ENCODE peak calls at places on chromosomes 12 and 14, in eight cellular contexts. S is ovary, Q is body of pancreas, C is heart left ventricle, Z is breast epithelium, P is suprapubic skin, V is transverse colon, F is H1. X is an unnamed sample.

GRCh38 chr12:126663304-126664094 is 1598.3 kb downstream of the AACS start:
- DNase-seq in S (no peak), Q (no peak), C (no peak), Z (no peak), P (no peak), V (no peak), F (peak; percentile 52), X (no peak)

GRCh38 chr14:70726651-70727375 is 82.5 kb downstream of the MAP3K9 start:
- DNase-seq in S (no peak), Q (no peak), C (no peak), Z (no peak), P (no peak), V (no peak), F (no peak), X (no peak)

GRCh38 chr14:34361504-34362011 is 100.5 kb downstream of the SPTSSA start:
- DNase-seq in S (peak; percentile 39), Q (peak; percentile 46), C (peak; percentile 32), Z (peak; percentile 32), P (no peak), V (no peak), F (no peak), X (peak; percentile 58)

GRCh38 chr14:75003250-75004027 is 718 bp downstream of the EIF2B2 start:
- DNase-seq in S (no peak), Q (no peak), C (no peak), Z (no peak), P (peak; percentile 68), V (peak; percentile 18), F (no peak), X (no peak)

GRCh38 chr14:37594238-37594915 is 672 bp downstream of the FOXA1 start:
- DNase-seq in S (no peak), Q (peak; percentile 80), C (no peak), Z (no peak), P (peak; percentile 74), V (peak; percentile 82), F (peak; percentile 84), X (no peak)

GRCh38 chr14:104893435-104894207 is 28.6 kb downstream of the CEP170B start:
- DNase-seq in S (peak; percentile 18), Q (no peak), C (no peak), Z (no peak), P (peak; percentile 65), V (peak; percentile 19), F (peak; percentile 46), X (peak; percentile 16)

GRCh38 chr14:56065621-56066295 is 52.5 kb upstream of the PELI2 start:
- DNase-seq in S (no peak), Q (no peak), C (no peak), Z (no peak), P (no peak), V (no peak), F (no peak), X (no peak)

GRCh38 chr12:53414756-53415417 is 8.8 kb upstream of the AMHR2 start:
- DNase-seq in S (no peak), Q (no peak), C (no peak), Z (no peak), P (no peak), V (no peak), F (no peak), X (peak; percentile 48)

GRCh38 chr14:60641722-60642269 is 7.5 kb downstream of the SIX1 start:
- DNase-seq in S (no peak), Q (no peak), C (no peak), Z (no peak), P (no peak), V (no peak), F (no peak), X (no peak)

GRCh38 chr12:107339932-107340331 is 246.6 kb upstream of the CRY1 start:
- DNase-seq in S (no peak), Q (no peak), C (no peak), Z (no peak), P (no peak), V (no peak), F (no peak), X (no peak)

GRCh38 chr12:54222609-54223008 is 33.8 kb upstream of the SMUG1 start:
- DNase-seq in S (no peak), Q (no peak), C (no peak), Z (no peak), P (no peak), V (no peak), F (no peak), X (no peak)

GRCh38 chr12:10143205-10143604 is 13.2 kb upstream of the CLEC7A start:
- DNase-seq in S (no peak), Q (no peak), C (no peak), Z (no peak), P (no peak), V (no peak), F (no peak), X (no peak)

GRCh38 chr12:21485998-21486397 is 15.4 kb downstream of the RECQL start:
- DNase-seq in S (no peak), Q (no peak), C (no peak), Z (no peak), P (no peak), V (no peak), F (no peak), X (no peak)

GRCh38 chr12:21478756-21479455 is 22.5 kb downstream of the RECQL start:
- DNase-seq in S (no peak), Q (no peak), C (no peak), Z (no peak), P (no peak), V (no peak), F (no peak), X (no peak)

DNA sequence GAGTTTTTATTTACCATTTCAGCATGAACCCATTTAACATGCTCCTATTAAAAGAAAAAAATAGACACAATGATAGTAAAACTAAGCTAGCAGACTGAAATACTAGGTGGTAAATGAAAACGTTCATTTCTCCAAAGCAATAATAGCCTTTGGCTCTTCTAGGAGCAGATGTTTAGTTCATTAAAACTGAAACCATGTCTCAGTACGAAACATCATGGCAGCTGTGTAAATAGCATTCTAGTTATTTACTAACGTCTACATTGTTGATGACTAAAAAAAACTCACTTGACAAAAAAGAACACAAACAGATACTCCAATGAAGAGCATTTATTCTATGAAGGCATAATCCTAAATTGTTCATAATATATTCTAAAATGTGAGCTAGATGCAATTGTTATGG is 17.9 kb downstream of the RECQL start:
- DNase-seq in S (no peak), Q (no peak), C (no peak), Z (no peak), P (no peak), V (no peak), F (no peak), X (no peak)
- H3K4me3 ChIP-seq in S (no peak overlapping the region), Q (no peak overlapping the region), C (no peak overlapping the region), Z (no peak overlapping the region), P (no peak overlapping the region), V (no peak overlapping the region), F (no peak overlapping the region), X (no peak overlapping the region)

DNA sequence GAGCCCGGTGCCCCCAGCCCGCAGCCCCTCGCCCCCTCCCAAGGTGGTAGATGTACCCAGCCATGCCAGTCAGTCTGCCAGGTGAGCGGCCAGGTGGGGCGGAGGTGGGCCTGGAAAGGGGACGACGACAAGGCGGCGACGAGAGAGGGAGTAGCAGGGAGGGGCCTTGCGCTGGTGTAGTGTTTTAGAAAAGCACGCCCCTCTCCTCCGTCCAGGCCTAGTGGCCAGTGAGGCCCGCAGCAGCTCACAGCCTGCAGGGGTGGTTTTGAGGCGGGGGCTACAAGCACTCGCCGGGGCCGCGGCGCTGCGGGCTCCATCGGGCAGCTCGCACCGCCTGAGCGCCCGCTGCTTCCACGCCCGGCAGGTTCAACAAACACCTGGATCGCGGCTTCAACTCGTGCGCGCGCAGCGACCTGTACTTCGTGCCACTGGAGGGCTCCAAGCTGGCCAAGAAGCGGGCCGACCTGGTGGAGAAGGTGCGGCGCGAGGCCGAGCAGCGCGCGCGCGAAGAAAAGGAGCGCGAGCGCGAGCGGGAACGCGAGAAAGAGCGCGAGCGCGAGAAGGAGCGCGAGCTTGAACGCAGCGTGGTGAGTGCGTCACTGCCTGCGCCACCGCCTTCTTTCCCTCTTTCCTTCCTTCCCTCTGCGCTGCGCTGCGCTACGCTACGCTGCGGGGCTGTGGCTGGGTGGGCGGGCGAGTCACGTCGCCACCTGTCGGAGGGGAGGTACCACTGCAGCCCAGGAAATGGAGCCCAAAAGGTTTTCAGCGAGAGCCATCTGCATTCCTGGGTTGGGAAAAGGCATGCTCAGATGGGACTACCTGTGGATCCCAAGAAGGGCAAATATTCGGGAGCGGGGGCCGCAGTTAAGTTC is 5.9 kb upstream of the RNU7-1 start:
- DNase-seq in S (peak; percentile 93), Q (peak; percentile 96), C (peak; percentile 95), Z (peak; percentile 92), P (peak; percentile 96), V (peak; percentile 95), F (peak; percentile 93), X (peak; percentile 93)
- TF ChIP-seq POLR2A in S (peak; percentile 52), Q (peak; percentile 84), C (peak; percentile 79), Z (peak; percentile 54), P (no peak), V (peak; percentile 90), F (peak; percentile 93), X (peak; percentile 55)

GRCh38 chr14:22434030-22434429 is 155.0 kb downstream of the DAD1 start:
- DNase-seq in S (no peak), Q (no peak), C (no peak), Z (no peak), P (no peak), V (no peak), F (no peak), X (no peak)
- H3K4me3 ChIP-seq in S (no peak overlapping the region), Q (no peak overlapping the region), C (no peak overlapping the region), Z (no peak overlapping the region), P (no peak overlapping the region), V (no peak overlapping the region), F (no peak overlapping the region), X (no peak overlapping the region)

GRCh38 chr12:108732489-108732888 is 1.2 kb upstream of the CORO1C start:
- DNase-seq in S (no peak), Q (no peak), C (no peak), Z (no peak), P (no peak), V (no peak), F (no peak), X (no peak)

GRCh38 chr12:108733132-108733531 is 1.8 kb upstream of the CORO1C start:
- DNase-seq in S (no peak), Q (no peak), C (no peak), Z (no peak), P (no peak), V (no peak), F (no peak), X (no peak)

GRCh38 chr12:108730337-108731104 is 797 bp downstream of the CORO1C start:
- DNase-seq in S (peak; percentile 72), Q (peak; percentile 70), C (peak; percentile 76), Z (peak; percentile 66), P (peak; percentile 89), V (peak; percentile 76), F (peak; percentile 79), X (peak; percentile 71)

GRCh38 chr12:108731105-108731865 is at the start of gene CORO1C:
- DNase-seq in S (peak; percentile 95), Q (peak; percentile 96), C (peak; percentile 98), Z (peak; percentile 94), P (peak; percentile 99), V (peak; percentile 99), F (peak; percentile 100), X (peak; percentile 93)

DNA sequence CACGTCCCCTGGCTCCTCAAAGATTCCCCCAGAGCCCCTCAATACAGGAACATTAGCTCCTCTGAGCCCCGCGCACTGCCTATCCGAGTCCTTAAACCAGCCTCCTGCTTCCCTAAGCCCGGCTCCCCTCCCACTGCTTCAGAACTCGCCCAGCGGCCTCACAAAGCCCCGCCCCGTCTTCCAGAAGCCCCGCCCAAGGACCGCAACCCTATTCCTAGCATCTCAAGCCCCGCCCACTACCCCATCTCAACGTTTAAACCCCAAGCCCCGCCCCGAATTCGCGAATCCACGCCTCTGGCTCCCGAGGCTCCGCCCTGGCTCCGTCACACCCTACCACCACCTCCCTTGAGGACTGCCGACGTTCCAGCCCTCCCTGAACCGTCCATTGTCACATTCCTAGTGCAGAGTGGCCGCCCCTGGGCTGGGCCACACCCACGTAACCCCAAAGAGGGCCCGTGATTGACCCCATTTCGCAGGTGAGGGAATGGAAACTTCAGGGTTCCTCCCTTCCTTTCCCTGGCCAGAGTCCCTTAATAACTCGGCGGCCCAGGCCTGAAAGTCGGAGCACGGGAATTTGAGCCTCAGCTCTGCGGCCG is 646 bp upstream of the CORO1C start:
- DNase-seq in S (peak; percentile 100), Q (peak; percentile 100), C (peak; percentile 100), Z (peak; percentile 99), P (peak; percentile 100), V (peak; percentile 100), F (peak; percentile 100), X (peak; percentile 100)
- TF ChIP-seq POLR2A in S (peak; percentile 78), Q (no peak), C (peak; percentile 62), Z (peak; percentile 74), P (no peak), V (peak; percentile 84), F (peak; percentile 73), X (peak; percentile 67)